ENCODE peak calls at places on chromosomes 1 and 21, in four cellular contexts. L is heart left ventricle, X is testis, S is K562. B is an unnamed sample. For H3K4me1, the result is how much of the 10 kb centered on the place peaks cover.

GRCh38 chr1:27416387-27417111 is 24.1 kb downstream of the GPR3 start:
- DNase-seq in X (peak), L (no peak), S (peak), B (no peak)

GRCh38 chr21:42672699-42673458 is 19.5 kb downstream of the PDE9A start:
- DNase-seq in X (no peak), S (no peak), L (no peak), B (no peak)

GRCh38 chr1:112877741-112878140 is 78.3 kb downstream of the SLC16A1 start:
- DNase-seq in X (no peak), S (no peak), L (no peak), B (no peak)

GRCh38 chr1:202964755-202965440 is 2.2 kb downstream of the CYB5R1 start:
- DNase-seq in X (peak), S (no peak), L (peak), B (peak)

GRCh38 chr1:155472491-155472890 is 90.1 kb downstream of the ASH1L start:
- DNase-seq in X (no peak), L (no peak), S (no peak), B (no peak)

GRCh38 chr1:114153621-114154145 is at the start of gene SYT6:
- DNase-seq in L (no peak), X (no peak), S (no peak), B (no peak)

GRCh38 chr1:5628416-5628815 is 363.8 kb downstream of the NPHP4 start:
- DNase-seq in S (no peak), X (no peak), L (no peak), B (no peak)

GRCh38 chr1:78536427-78536826 is 45.7 kb downstream of the PTGFR start:
- DNase-seq in X (no peak), L (no peak), S (no peak), B (no peak)

GRCh38 chr1:198316681-198317080 is 159.9 kb downstream of the NEK7 start:
- DNase-seq in S (no peak), L (no peak), X (no peak), B (no peak)

GRCh38 chr21:39630191-39630591 is 17.5 kb downstream of the B3GALT5 start:
- DNase-seq in X (no peak), S (no peak), L (no peak), B (no peak)

GRCh38 chr1:59083946-59084865 is 212.7 kb upstream of the FGGY start:
- DNase-seq in L (peak), X (no peak), S (no peak), B (peak)

GRCh38 chr1:220874201-220874655 is 5.0 kb upstream of the HLX start:
- DNase-seq in L (peak), X (no peak), S (peak), B (peak)

GRCh38 chr21:18153063-18153462 is 91.6 kb upstream of the CHODL start:
- DNase-seq in S (no peak), X (no peak), L (peak), B (peak)

GRCh38 chr1:14415396-14415795 is 183.1 kb upstream of the KAZN start:
- DNase-seq in L (no peak), X (no peak), S (peak), B (no peak)

GRCh38 chr1:203306970-203307541 is 1.7 kb downstream of the BTG2 start:
- DNase-seq in L (peak), X (no peak), S (no peak), B (no peak)

GRCh38 chr1:91798241-91798648 is 87.7 kb downstream of the TGFBR3 start:
- DNase-seq in X (no peak), L (no peak), S (no peak), B (no peak)

GRCh38 chr1:30807318-30808066 is 49.9 kb upstream of the LAPTM5 start:
- DNase-seq in X (peak), S (no peak), L (peak), B (peak)

GRCh38 chr1:212962509-212962908 is 12.2 kb downstream of the VASH2 start:
- DNase-seq in X (no peak), L (no peak), S (no peak), B (no peak)

GRCh38 chr1:196680107-196680506 is 28.3 kb downstream of the CFH start:
- DNase-seq in S (no peak), X (no peak), L (no peak), B (no peak)

GRCh38 chr1:19639999-19640362 is 4.1 kb upstream of the NBL1 start:
- DNase-seq in L (no peak), X (no peak), S (no peak), B (no peak)

GRCh38 chr1:35172022-35172421 is 20.9 kb downstream of the SFPQ start:
- DNase-seq in X (no peak), L (no peak), S (no peak), B (no peak)

GRCh38 chr21:44529011-44529421 is 11.0 kb downstream of the KRTAP10-1 start:
- DNase-seq in L (no peak), S (no peak), X (no peak), B (peak)

GRCh38 chr1:65360654-65361053 is 51.3 kb downstream of the DNAJC6 start:
- DNase-seq in S (no peak), X (no peak), L (no peak), B (no peak)

GRCh38 chr1:7489586-7489985 is 281.5 kb upstream of the VAMP3 start:
- DNase-seq in S (no peak), X (no peak), L (no peak), B (no peak)

GRCh38 chr1:94130851-94131595 is 10.1 kb upstream of the ABCA4 start:
- DNase-seq in L (no peak), X (no peak), S (no peak), B (no peak)

GRCh38 chr1:80915491-80915890 is 885.2 kb upstream of the ADGRL2 start:
- DNase-seq in S (no peak), L (no peak), X (no peak), B (no peak)
- H3K4me1 ChIP-seq in S (under half), L (under half), X (under half), B (under half)

GRCh38 chr1:111622166-111622565 is 2.6 kb downstream of the RAP1A start:
- DNase-seq in X (no peak), L (no peak), S (no peak), B (no peak)

GRCh38 chr1:111620412-111620971 is 903 bp downstream of the RAP1A start:
- DNase-seq in X (no peak), L (no peak), S (no peak), B (no peak)

GRCh38 chr1:111618953-111619634 is 495 bp upstream of the RAP1A start:
- DNase-seq in X (no peak), L (no peak), S (no peak), B (no peak)

GRCh38 chr1:111619635-111620411 is at the start of gene RAP1A:
- DNase-seq in S (peak), L (peak), X (peak), B (peak)

DNA sequence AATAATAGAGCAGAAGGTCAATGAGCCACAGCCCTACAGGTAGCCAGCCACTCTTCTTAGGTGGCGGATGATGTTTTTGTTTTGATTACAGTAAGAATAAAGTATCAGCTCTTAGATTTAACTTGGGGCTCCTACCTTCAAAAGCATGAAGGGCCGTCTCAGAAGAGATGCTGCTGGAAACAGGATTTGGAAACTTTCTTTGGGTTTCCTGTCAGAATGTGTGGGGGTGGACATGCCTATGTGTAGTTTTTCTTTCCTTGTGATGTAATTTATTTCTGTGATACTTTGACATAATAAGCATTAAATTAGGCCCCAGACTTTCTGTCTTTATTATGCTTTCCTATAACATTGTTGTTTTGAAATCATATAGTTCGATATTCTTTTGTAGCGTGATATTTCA is 1.5 kb downstream of the RAP1A start:
- DNase-seq in X (no peak), L (no peak), S (no peak), B (no peak)
- H3K4me1 ChIP-seq in X (under half), L (under half), S (under half), B (under half)

GRCh38 chr1:89912073-89912472 is 82.8 kb upstream of the ZNF326 start:
- DNase-seq in X (no peak), L (no peak), S (no peak), B (no peak)

GRCh38 chr1:89908993-89909436 is 85.9 kb upstream of the ZNF326 start:
- DNase-seq in L (peak), S (no peak), X (no peak), B (peak)

GRCh38 chr1:89911186-89911976 is 83.5 kb upstream of the ZNF326 start:
- DNase-seq in X (no peak), S (no peak), L (no peak), B (no peak)

GRCh38 chr1:89910780-89911179 is 84.1 kb upstream of the ZNF326 start:
- DNase-seq in L (no peak), S (no peak), X (no peak), B (no peak)

GRCh38 chr1:89910268-89910667 is 84.6 kb upstream of the ZNF326 start:
- DNase-seq in X (no peak), L (no peak), S (no peak), B (no peak)
- H3K4me1 ChIP-seq in X (under half), L (under half), S (half or more), B (half or more)

GRCh38 chr21:14957836-14958235 is 107.0 kb downstream of the NRIP1 start:
- DNase-seq in S (no peak), X (no peak), L (no peak), B (no peak)
- H3K4me1 ChIP-seq in S (under half), X (under half), L (under half), B (under half)

DNA sequence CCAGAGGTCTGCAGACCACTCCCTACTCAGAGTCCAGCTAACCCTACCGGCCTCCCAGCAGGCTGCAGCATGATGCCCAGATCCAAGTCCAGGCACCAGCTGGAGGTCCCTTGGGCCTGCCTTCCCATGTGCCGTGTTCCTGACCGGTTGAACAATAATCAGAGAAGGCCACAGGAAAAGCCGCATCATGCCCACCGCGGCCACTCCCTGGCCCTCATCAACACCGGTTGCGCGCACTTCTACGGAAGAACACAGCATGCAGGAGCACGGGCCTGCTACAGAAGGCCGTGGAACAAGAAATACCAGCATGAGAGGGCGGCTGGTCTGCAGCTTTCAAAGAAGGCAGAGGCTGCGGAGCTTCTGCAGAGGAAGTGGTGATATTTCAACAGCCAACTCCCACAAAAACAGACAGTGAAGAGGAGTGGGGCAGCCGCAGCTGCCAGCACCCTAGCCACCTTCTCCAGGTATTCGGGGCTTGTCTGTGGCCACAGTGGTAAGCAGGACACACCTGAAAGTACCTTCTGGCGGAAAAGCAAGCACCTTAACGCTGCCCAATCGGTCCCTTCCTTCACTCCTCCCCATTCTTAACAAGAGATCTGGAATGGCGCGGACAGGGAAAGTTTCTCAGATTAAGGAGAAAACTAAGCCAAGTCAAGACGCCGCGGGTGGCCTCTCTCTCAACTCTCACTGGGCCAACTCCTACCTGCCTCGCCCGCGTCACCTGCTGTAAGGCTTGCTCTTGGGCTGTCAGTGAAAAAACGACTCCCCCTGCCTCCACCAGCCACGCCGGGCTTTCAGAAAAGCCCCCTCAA is 1.5 kb downstream of the PGBD5 start:
- DNase-seq in X (peak), L (no peak), S (no peak), B (no peak)
- H3K4me1 ChIP-seq in X (under half), L (under half), S (under half), B (under half)

GRCh38 chr1:46516551-46516950 is 26.9 kb downstream of the DMBX1 start:
- DNase-seq in L (no peak), X (no peak), S (no peak), B (no peak)
- H3K4me1 ChIP-seq in L (under half), X (under half), S (half or more), B (under half)

GRCh38 chr1:12597792-12598191 is 20.2 kb downstream of the DHRS3 start:
- DNase-seq in S (no peak), X (no peak), L (peak), B (peak)
- H3K4me1 ChIP-seq in S (under half), X (under half), L (half or more), B (half or more)

DNA sequence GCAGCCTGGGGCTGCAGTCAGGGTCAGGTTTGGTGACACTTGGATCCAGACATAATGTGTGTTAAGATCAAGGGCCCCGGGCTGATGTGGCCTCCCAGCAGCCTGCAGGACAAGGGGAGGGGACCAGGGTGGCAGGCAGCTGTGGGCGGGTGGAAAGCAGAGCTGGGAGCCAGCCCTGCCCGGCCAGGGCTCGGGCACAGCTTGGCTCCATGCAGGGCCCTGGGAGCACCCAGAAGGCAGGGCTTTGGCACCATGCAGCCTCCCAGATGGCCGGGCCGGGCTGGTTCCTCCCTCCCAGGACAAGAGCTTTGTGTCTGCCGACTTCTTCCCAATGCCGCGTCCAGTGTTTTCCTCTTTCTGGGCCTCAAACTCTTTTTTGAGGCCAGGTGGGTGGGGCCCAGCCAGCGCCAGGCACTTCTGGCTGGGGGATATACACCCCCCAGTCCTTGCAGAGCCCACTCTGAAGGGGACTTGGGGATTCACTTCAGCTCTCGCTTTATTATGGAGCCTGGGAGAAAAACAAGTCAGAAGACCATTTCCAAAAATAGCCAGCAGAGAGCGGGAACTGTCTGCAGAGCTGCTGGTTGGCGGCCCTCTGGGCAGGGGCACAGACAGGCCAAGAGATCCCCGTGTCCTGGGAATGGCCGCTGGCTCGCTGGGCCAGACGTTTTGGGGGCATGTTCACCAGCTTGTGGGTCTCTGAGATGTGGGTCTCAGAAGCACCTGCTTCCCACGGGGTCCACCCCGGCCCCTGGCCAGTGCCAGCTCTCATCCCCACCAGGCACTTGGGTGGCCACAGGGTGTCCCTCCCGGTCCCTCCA is 103.8 kb upstream of the ARHGEF16 start:
- DNase-seq in X (peak), L (peak), S (no peak), B (peak)
- H3K4me1 ChIP-seq in X (half or more), L (half or more), S (under half), B (under half)

DNA sequence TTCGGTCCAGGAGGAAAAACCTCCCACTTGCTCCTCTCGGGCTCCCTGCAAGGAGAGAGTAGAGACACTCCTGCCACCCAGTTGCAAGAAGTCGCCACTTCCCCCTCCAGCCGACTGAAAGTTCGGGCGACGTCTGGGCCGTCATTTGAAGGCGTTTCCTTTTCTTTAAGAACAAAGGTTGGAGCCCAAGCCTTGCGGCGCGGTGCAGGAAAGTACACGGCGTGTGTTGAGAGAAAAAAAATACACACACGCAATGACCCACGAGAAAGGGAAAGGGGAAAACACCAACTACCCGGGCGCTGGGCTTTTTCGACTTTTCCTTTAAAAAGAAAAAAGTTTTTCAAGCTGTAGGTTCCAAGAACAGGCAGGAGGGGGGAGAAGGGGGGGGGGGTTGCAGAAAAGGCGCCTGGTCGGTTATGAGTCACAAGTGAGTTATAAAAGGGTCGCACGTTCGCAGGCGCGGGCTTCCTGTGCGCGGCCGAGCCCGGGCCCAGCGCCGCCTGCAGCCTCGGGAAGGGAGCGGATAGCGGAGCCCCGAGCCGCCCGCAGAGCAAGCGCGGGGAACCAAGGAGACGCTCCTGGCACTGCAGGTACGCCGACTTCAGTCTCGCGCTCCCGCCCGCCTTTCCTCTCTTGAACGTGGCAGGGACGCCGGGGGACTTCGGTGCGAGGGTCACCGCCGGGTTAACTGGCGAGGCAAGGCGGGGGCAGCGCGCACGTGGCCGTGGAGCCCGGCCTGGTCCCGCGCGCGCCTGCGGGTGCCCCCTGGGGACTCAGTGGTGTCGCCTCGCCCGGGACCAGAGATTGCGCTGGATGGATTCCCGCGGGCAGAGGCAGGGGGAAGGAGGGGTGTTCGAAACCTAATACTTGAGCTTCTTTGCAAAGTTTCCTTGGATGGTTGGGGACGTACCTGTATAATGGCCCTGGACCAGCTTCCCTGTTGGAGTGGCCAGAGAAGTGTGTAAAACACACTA is 45.3 kb downstream of the MRPL39 start:
- DNase-seq in S (no peak), X (peak), L (peak), B (peak)
- H3K4me1 ChIP-seq in S (under half), X (under half), L (under half), B (under half)

GRCh38 chr1:2212167-2212541 is 16.0 kb upstream of the SKI start:
- DNase-seq in S (no peak), L (no peak), X (no peak), B (no peak)
- H3K4me1 ChIP-seq in S (under half), L (under half), X (half or more), B (half or more)